ENCODE peak calls at places on chromosomes 6 and 20, in ten cellular contexts. F, G, H, N, U, E, S, K, O and R are unnamed samples.

GRCh38 chr6:163031931-163032330 is 304.2 kb downstream of the PACRG start:
- DNase-seq in F (no peak), G (no peak), H (no peak), N (no peak), U (no peak), E (no peak), S (no peak), K (no peak), O (no peak), R (no peak)

GRCh38 chr6:169416249-169416648 is 162.6 kb upstream of the THBS2 start:
- DNase-seq in F (no peak), G (no peak), H (no peak), N (no peak), U (no peak), E (no peak), S (no peak), K (no peak), O (no peak), R (no peak)

GRCh38 chr6:3458706-3459421 is 2.0 kb upstream of the SLC22A23 start:
- DNase-seq in F (no peak), G (no peak), H (no peak), N (no peak), U (no peak), E (no peak), S (no peak), K (no peak), O (no peak), R (no peak)

GRCh38 chr20:37075932-37076685 is 19.7 kb downstream of the RBL1 start:
- DNase-seq in F (no peak), G (no peak), H (no peak), N (no peak), U (no peak), E (no peak), S (no peak), K (no peak), O (no peak), R (no peak)

GRCh38 chr6:90294989-90295853 is 1.4 kb downstream of the BACH2 start:
- DNase-seq in F (no peak), G (no peak), H (peak), N (peak), U (peak), E (no peak), S (peak), K (no peak), O (no peak), R (no peak)

GRCh38 chr20:62272200-62272599 is 30.6 kb upstream of the ADRM1 start:
- DNase-seq in F (no peak), G (no peak), H (no peak), N (no peak), U (no peak), E (no peak), S (no peak), K (no peak), O (no peak), R (no peak)

GRCh38 chr6:104527761-104528415 is 331.8 kb downstream of the HACE1 start:
- DNase-seq in F (no peak), G (peak), H (no peak), N (peak), U (no peak), E (no peak), S (no peak), K (no peak), O (no peak), R (no peak)

GRCh38 chr6:30508890-30509736 is 19.8 kb downstream of the HLA-E start:
- DNase-seq in F (no peak), G (no peak), H (no peak), N (no peak), U (no peak), E (no peak), S (no peak), K (no peak), O (peak), R (peak)

GRCh38 chr6:41964201-41964887 is 22.7 kb upstream of the CCND3 start:
- DNase-seq in F (no peak), G (no peak), H (no peak), N (no peak), U (no peak), E (no peak), S (no peak), K (no peak), O (no peak), R (no peak)

GRCh38 chr6:4610256-4610655 is 165.9 kb upstream of the CDYL start:
- DNase-seq in F (no peak), G (no peak), H (no peak), N (peak), U (no peak), E (no peak), S (peak), K (no peak), O (no peak), R (no peak)

GRCh38 chr6:97040355-97040860 is 115.9 kb downstream of the KLHL32 start:
- DNase-seq in F (no peak), G (no peak), H (no peak), N (no peak), U (no peak), E (no peak), S (no peak), K (no peak), O (no peak), R (no peak)

GRCh38 chr6:13924949-13925881 is at the start of gene RNF182:
- DNase-seq in F (no peak), G (no peak), H (peak), N (peak), U (peak), E (no peak), S (no peak), K (no peak), O (no peak), R (no peak)

DNA sequence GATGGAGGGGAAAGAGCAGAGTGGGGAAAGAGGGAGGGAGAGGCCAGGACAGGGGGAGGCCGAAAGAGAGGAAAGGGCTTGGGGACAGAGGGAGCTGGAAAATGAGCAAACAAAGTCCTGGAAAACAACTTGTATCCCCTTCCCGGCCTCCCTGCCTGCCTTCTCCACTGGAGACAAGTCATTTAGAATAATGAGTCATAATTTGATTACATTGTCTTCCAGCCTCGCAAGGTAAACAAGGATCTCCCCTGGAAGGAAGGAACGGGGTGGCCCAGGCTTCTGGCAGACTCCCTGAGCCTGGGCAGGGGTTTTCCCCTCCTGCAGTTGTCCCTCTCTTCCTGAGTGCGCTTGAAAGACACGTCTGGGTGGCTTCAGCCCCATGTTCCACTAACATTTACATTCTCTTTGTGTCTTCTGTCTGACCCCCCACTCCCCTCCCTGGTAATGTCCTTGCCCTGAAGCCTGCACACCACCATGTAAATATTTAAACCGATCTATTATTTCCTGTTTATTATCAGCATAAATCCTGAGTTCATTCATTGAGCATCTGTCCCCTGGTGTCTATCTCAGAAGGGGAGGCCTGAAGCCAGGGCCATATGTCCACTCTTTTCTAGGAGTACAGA is 12.1 kb upstream of the MRPS18A start:
- DNase-seq in F (no peak), G (peak), H (no peak), N (peak), U (no peak), E (peak), S (no peak), K (no peak), O (no peak), R (no peak)
- TF ChIP-seq POLR2AphosphoS5 in F (no peak), G (no peak), H (no peak), N (peak), U (no peak), E (no peak), S (no peak), K (no peak), O (no peak), R (no peak)

GRCh38 chr20:16580127-16580526 is 6.9 kb upstream of the KIF16B start:
- DNase-seq in F (no peak), G (no peak), H (no peak), N (no peak), U (peak), E (no peak), S (no peak), K (no peak), O (no peak), R (no peak)

GRCh38 chr20:16575390-16576140 is 2.3 kb upstream of the KIF16B start:
- DNase-seq in F (no peak), G (no peak), H (no peak), N (no peak), U (no peak), E (no peak), S (no peak), K (no peak), O (no peak), R (peak)

GRCh38 chr20:16573011-16573965 is at the start of gene KIF16B:
- DNase-seq in F (peak), G (peak), H (peak), N (peak), U (peak), E (peak), S (peak), K (peak), O (peak), R (peak)

GRCh38 chr20:16574656-16575355 is 1.6 kb upstream of the KIF16B start:
- DNase-seq in F (peak), G (peak), H (peak), N (peak), U (peak), E (peak), S (peak), K (peak), O (peak), R (peak)

DNA sequence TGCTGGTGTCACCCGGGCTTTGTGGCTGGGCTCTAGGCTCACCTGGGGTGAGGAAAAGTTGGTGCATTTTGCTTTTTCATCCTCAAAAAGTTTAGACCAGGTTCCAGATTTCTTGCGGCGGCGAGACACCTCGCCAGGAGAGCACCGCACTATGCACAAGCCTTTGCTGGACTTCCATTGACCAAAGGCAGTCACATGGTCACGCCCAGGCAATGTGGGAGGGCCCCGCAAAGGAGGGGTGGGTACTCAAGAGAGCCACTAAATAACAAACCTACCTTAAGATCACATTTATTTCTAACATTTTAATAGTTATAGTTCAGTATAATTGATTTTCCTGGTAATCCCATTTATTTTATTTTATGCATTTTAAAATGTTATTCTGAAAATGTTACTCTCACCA is 3.0 kb upstream of the KIF16B start:
- DNase-seq in F (no peak), G (no peak), H (no peak), N (no peak), U (no peak), E (no peak), S (no peak), K (no peak), O (no peak), R (no peak)
- H3K4me3 ChIP-seq in F (no peak), G (no peak), H (no peak), N (no peak), U (no peak), E (no peak), S (no peak), K (peak), O (no peak), R (no peak)

GRCh38 chr6:25331085-25331685 is 52.0 kb downstream of the CARMIL1 start:
- DNase-seq in F (no peak), G (no peak), H (no peak), N (no peak), U (no peak), E (no peak), S (no peak), K (no peak), O (no peak), R (no peak)

GRCh38 chr6:25329156-25329555 is 50.0 kb downstream of the CARMIL1 start:
- DNase-seq in F (no peak), G (no peak), H (no peak), N (no peak), U (no peak), E (no peak), S (no peak), K (no peak), O (no peak), R (no peak)

GRCh38 chr6:25327372-25327771 is 48.2 kb downstream of the CARMIL1 start:
- DNase-seq in F (no peak), G (no peak), H (no peak), N (no peak), U (no peak), E (no peak), S (no peak), K (no peak), O (no peak), R (no peak)

GRCh38 chr6:25332165-25332564 is 53.0 kb downstream of the CARMIL1 start:
- DNase-seq in F (no peak), G (no peak), H (no peak), N (no peak), U (no peak), E (no peak), S (no peak), K (no peak), O (no peak), R (no peak)

DNA sequence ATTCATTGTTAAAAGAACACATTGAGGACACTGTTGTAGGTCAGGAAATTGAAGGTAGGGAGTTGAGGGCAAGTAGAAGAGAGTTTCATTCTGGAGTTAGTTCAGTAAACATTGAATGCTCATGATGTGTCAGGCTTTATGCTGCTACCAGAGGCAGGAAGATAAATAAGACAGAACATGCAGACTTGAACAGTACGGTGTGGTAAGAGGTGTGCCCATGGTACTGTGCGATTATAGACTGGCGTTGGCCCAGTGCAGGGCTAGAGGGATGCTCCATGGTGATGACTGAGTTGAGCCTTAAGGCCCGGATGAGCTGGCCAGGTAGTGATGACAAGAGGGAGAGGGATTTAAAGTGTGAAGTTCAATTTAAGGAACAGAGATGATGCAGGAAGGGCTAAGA is 50.8 kb downstream of the CARMIL1 start:
- DNase-seq in F (no peak), G (no peak), H (no peak), N (no peak), U (no peak), E (no peak), S (no peak), K (no peak), O (no peak), R (no peak)
- TF ChIP-seq POLR2AphosphoS5 in F (no peak), G (no peak), H (no peak), N (no peak), U (no peak), E (no peak), S (no peak), K (no peak), O (no peak), R (no peak)

GRCh38 chr6:119077643-119078448 is 618 bp downstream of the FAM184A start:
- DNase-seq in F (no peak), G (peak), H (peak), N (peak), U (peak), E (peak), S (peak), K (peak), O (no peak), R (peak)
- H3K4me3 ChIP-seq in F (no peak), G (peak), H (peak), N (peak), U (peak), E (peak), S (peak), K (peak), O (peak), R (peak)

GRCh38 chr20:64051532-64052325 is 2.3 kb upstream of the SOX18 start:
- DNase-seq in F (no peak), G (no peak), H (peak), N (no peak), U (no peak), E (no peak), S (no peak), K (no peak), O (no peak), R (no peak)
- TF ChIP-seq POLR2AphosphoS5 in F (no peak), G (no peak), H (peak), N (no peak), U (no peak), E (no peak), S (peak), K (no peak), O (no peak), R (peak)

GRCh38 chr20:47335251-47336012 is 21.1 kb downstream of the ZMYND8 start:
- DNase-seq in F (no peak), G (no peak), H (no peak), N (no peak), U (no peak), E (no peak), S (no peak), K (no peak), O (no peak), R (no peak)

GRCh38 chr20:47336013-47336754 is 20.3 kb downstream of the ZMYND8 start:
- DNase-seq in F (no peak), G (no peak), H (peak), N (peak), U (no peak), E (no peak), S (peak), K (no peak), O (no peak), R (no peak)

GRCh38 chr20:47332381-47333206 is 23.9 kb downstream of the ZMYND8 start:
- DNase-seq in F (no peak), G (no peak), H (no peak), N (no peak), U (no peak), E (no peak), S (no peak), K (no peak), O (no peak), R (no peak)

GRCh38 chr20:47330933-47331708 is 25.4 kb downstream of the ZMYND8 start:
- DNase-seq in F (peak), G (no peak), H (no peak), N (peak), U (no peak), E (no peak), S (no peak), K (peak), O (no peak), R (no peak)

GRCh38 chr20:47334022-47334551 is 22.4 kb downstream of the ZMYND8 start:
- DNase-seq in F (no peak), G (peak), H (no peak), N (peak), U (no peak), E (no peak), S (no peak), K (peak), O (no peak), R (no peak)
- H3K4me3 ChIP-seq in F (no peak), G (no peak), H (no peak), N (no peak), U (no peak), E (no peak), S (peak), K (peak), O (no peak), R (peak)

DNA sequence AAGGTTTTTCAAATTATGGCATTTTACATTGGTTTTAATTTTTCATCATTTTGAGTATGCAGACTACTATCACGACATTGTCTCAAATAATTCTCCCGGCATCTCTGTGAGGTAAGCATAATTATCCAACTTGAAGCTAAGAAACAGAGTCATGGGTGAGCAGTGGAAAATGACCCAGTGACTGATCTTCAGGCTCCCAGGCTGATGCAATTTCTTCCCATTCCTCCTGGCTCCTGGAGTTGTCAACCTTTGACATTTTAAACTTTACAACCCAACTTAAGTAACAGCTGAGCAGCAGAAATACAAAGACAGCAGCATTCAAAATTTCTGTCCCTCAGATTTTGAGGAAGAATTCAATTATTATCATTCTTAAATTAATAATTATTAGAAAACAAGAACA is 13.6 kb upstream of the LAMA4 start:
- DNase-seq in F (no peak), G (no peak), H (no peak), N (no peak), U (no peak), E (no peak), S (no peak), K (no peak), O (no peak), R (no peak)
- TF ChIP-seq POLR2AphosphoS5 in F (no peak), G (no peak), H (no peak), N (no peak), U (no peak), E (no peak), S (no peak), K (no peak), O (no peak), R (no peak)